ENCODE peak calls at places on chromosome 3, in ten cellular contexts. One of them, this sample, is unnamed.
A peak's percentile ranks its signal among the peaks of the same experiment; 100 is the strongest.

GRCh38 chr3:54547051-54547450 is 380.8 kb downstream of the LRTM1 start:
- DNase-seq in ELR: no peak
- DNase-seq in mesothelial cell of epicardium: no peak
- DNase-seq in mesendoderm: no peak
- DNase-seq in activated CD4-positive, CD25-positive, alpha-beta regulatory T cell: no peak
- DNase-seq in GM04504: no peak
- DNase-seq in neural progenitor cell: no peak
- DNase-seq in glomerular endothelial cell: no peak
- DNase-seq in NCI-H1436: no peak
- DNase-seq in stimulated activated naive CD8-positive, alpha-beta T cell treated with anti-CD3 and anti-CD28 coated beads, Interleukin-15, amount 100 ng/mL, for 72 hours: no peak
- DNase-seq in this sample: no peak

GRCh38 chr3:119175869-119176756 is 2.7 kb downstream of the UPK1B start:
- DNase-seq in ELR: peak; percentile 12
- DNase-seq in mesothelial cell of epicardium: no peak
- DNase-seq in mesendoderm: no peak
- DNase-seq in activated CD4-positive, CD25-positive, alpha-beta regulatory T cell: no peak
- DNase-seq in GM04504: no peak
- DNase-seq in neural progenitor cell: no peak
- DNase-seq in glomerular endothelial cell: no peak
- DNase-seq in NCI-H1436: no peak
- DNase-seq in stimulated activated naive CD8-positive, alpha-beta T cell treated with anti-CD3 and anti-CD28 coated beads, Interleukin-15, amount 100 ng/mL, for 72 hours: no peak
- DNase-seq in this sample: no peak

GRCh38 chr3:69541823-69542264 is 156.0 kb upstream of the FRMD4B start:
- DNase-seq in ELR: peak; percentile 8
- DNase-seq in mesothelial cell of epicardium: no peak
- DNase-seq in mesendoderm: peak; percentile 42
- DNase-seq in activated CD4-positive, CD25-positive, alpha-beta regulatory T cell: no peak
- DNase-seq in GM04504: no peak
- DNase-seq in neural progenitor cell: no peak
- DNase-seq in glomerular endothelial cell: no peak
- DNase-seq in NCI-H1436: no peak
- DNase-seq in stimulated activated naive CD8-positive, alpha-beta T cell treated with anti-CD3 and anti-CD28 coated beads, Interleukin-15, amount 100 ng/mL, for 72 hours: peak; percentile 11
- DNase-seq in this sample: no peak

GRCh38 chr3:141380987-141381386 is 12.7 kb downstream of the ZBTB38 start:
- DNase-seq in ELR: no peak
- DNase-seq in mesothelial cell of epicardium: no peak
- DNase-seq in mesendoderm: no peak
- DNase-seq in activated CD4-positive, CD25-positive, alpha-beta regulatory T cell: no peak
- DNase-seq in GM04504: no peak
- DNase-seq in neural progenitor cell: no peak
- DNase-seq in glomerular endothelial cell: no peak
- DNase-seq in NCI-H1436: no peak
- DNase-seq in stimulated activated naive CD8-positive, alpha-beta T cell treated with anti-CD3 and anti-CD28 coated beads, Interleukin-15, amount 100 ng/mL, for 72 hours: no peak
- DNase-seq in this sample: no peak

GRCh38 chr3:78875851-78876250 is 891.9 kb downstream of the ROBO1 start:
- DNase-seq in ELR: peak; percentile 50
- DNase-seq in mesothelial cell of epicardium: no peak
- DNase-seq in mesendoderm: no peak
- DNase-seq in activated CD4-positive, CD25-positive, alpha-beta regulatory T cell: no peak
- DNase-seq in GM04504: no peak
- DNase-seq in neural progenitor cell: no peak
- DNase-seq in glomerular endothelial cell: no peak
- DNase-seq in NCI-H1436: no peak
- DNase-seq in stimulated activated naive CD8-positive, alpha-beta T cell treated with anti-CD3 and anti-CD28 coated beads, Interleukin-15, amount 100 ng/mL, for 72 hours: no peak
- DNase-seq in this sample: no peak

GRCh38 chr3:4906107-4906621 is 73.1 kb upstream of the BHLHE40 start:
- DNase-seq in ELR: peak; percentile 65
- DNase-seq in mesothelial cell of epicardium: no peak
- DNase-seq in mesendoderm: peak; percentile 55
- DNase-seq in activated CD4-positive, CD25-positive, alpha-beta regulatory T cell: no peak
- DNase-seq in GM04504: no peak
- DNase-seq in neural progenitor cell: peak; percentile 41
- DNase-seq in glomerular endothelial cell: no peak
- DNase-seq in NCI-H1436: no peak
- DNase-seq in stimulated activated naive CD8-positive, alpha-beta T cell treated with anti-CD3 and anti-CD28 coated beads, Interleukin-15, amount 100 ng/mL, for 72 hours: peak; percentile 24
- DNase-seq in this sample: peak; percentile 30

GRCh38 chr3:10459954-10460754 is 45.2 kb downstream of the ATP2B2 start:
- DNase-seq in ELR: peak; percentile 79
- DNase-seq in mesothelial cell of epicardium: peak; percentile 83
- DNase-seq in mesendoderm: peak; percentile 98
- DNase-seq in activated CD4-positive, CD25-positive, alpha-beta regulatory T cell: no peak
- DNase-seq in GM04504: peak; percentile 32
- DNase-seq in neural progenitor cell: peak; percentile 98
- DNase-seq in glomerular endothelial cell: peak; percentile 10
- DNase-seq in NCI-H1436: no peak
- DNase-seq in stimulated activated naive CD8-positive, alpha-beta T cell treated with anti-CD3 and anti-CD28 coated beads, Interleukin-15, amount 100 ng/mL, for 72 hours: peak; percentile 60
- DNase-seq in this sample: no peak

GRCh38 chr3:105362021-105362665 is 4.6 kb upstream of the ALCAM start:
- DNase-seq in ELR: peak; percentile 88
- DNase-seq in mesothelial cell of epicardium: no peak
- DNase-seq in mesendoderm: no peak
- DNase-seq in activated CD4-positive, CD25-positive, alpha-beta regulatory T cell: no peak
- DNase-seq in GM04504: no peak
- DNase-seq in neural progenitor cell: no peak
- DNase-seq in glomerular endothelial cell: no peak
- DNase-seq in NCI-H1436: no peak
- DNase-seq in stimulated activated naive CD8-positive, alpha-beta T cell treated with anti-CD3 and anti-CD28 coated beads, Interleukin-15, amount 100 ng/mL, for 72 hours: no peak
- DNase-seq in this sample: no peak

This sample was measured in SHP77.